ENCODE peak calls at places on chromosomes 16 and 17, in ten cellular contexts. J, B, G, W, Q, A, E, N, F and V are unnamed samples.
A peak's percentile ranks its signal among the peaks of the same experiment; 100 is the strongest.

GRCh38 chr17:57178839-57179238 is 77.5 kb upstream of the MSI2 start:
- DNase-seq in E (no peak), A (no peak), N (no peak), Q (no peak), B (no peak), W (no peak), G (no peak), F (no peak), J (no peak), V (no peak)

GRCh38 chr17:50274142-50274944 is at the start of gene TMEM92:
- DNase-seq in F (no peak), Q (no peak), G (peak; percentile 75), W (no peak), N (no peak), E (no peak), A (no peak), B (peak; percentile 63), J (no peak), V (no peak)

GRCh38 chr16:66026211-66026610 is 340.3 kb upstream of the CDH5 start:
- DNase-seq in F (no peak), G (no peak), Q (peak; percentile 3), W (no peak), E (no peak), N (no peak), A (no peak), B (no peak), J (no peak), V (no peak)

GRCh38 chr17:45147581-45148182 is 593 bp upstream of the HEXIM1 start:
- DNase-seq in G (peak; percentile 94), N (peak; percentile 75), B (peak; percentile 82), E (peak; percentile 98), J (peak; percentile 70), A (peak; percentile 85), F (peak; percentile 57), W (peak; percentile 73), Q (peak; percentile 97), V (peak; percentile 90)

GRCh38 chr16:86578056-86578455 is 293 bp upstream of the FOXL1 start:
- DNase-seq in Q (no peak), J (no peak), G (peak; percentile 30), N (no peak), F (no peak), E (peak; percentile 99), A (no peak), W (no peak), B (peak; percentile 47), V (no peak)

GRCh38 chr17:19762515-19762961 is 14.4 kb upstream of the ALDH3A1 start:
- DNase-seq in W (peak; percentile 38), N (peak; percentile 74), Q (peak; percentile 73), J (peak; percentile 40), F (peak; percentile 31), A (no peak), B (peak; percentile 62), E (peak; percentile 44), G (peak; percentile 97), V (peak; percentile 20)

GRCh38 chr16:4409081-4409932 is 7.1 kb downstream of the CORO7 start:
- DNase-seq in W (no peak), G (peak; percentile 87), B (no peak), E (no peak), N (no peak), Q (no peak), F (no peak), J (no peak), A (no peak), V (no peak)

GRCh38 chr17:60601443-60602384 is 1.7 kb downstream of the PPM1D start:
- DNase-seq in B (peak; percentile 58), N (peak; percentile 22), W (peak; percentile 18), G (peak; percentile 81), A (no peak), F (no peak), E (peak; percentile 91), Q (peak; percentile 66), J (peak; percentile 15), V (peak; percentile 50)

GRCh38 chr16:2023098-2023925 is 3.4 kb upstream of the NHERF2 start:
- DNase-seq in W (peak; percentile 93), E (peak; percentile 84), A (peak; percentile 63), J (peak; percentile 95), Q (peak; percentile 60), G (peak; percentile 100), F (peak; percentile 94), N (peak; percentile 96), B (peak; percentile 96), V (no peak)

GRCh38 chr16:19874816-19875546 is 9.7 kb downstream of the GPRC5B start:
- DNase-seq in W (no peak), N (no peak), E (no peak), Q (no peak), B (no peak), J (no peak), A (no peak), G (no peak), F (no peak), V (no peak)

GRCh38 chr16:85555549-85556455 is 57.3 kb upstream of the GSE1 start:
- DNase-seq in Q (peak; percentile 41), B (no peak), N (peak; percentile 28), E (no peak), A (no peak), J (no peak), W (no peak), F (no peak), G (peak; percentile 95), V (no peak)

GRCh38 chr16:29315916-29316517 is 90.5 kb downstream of the NPIPB11 start:
- DNase-seq in J (no peak), E (no peak), B (no peak), A (no peak), G (no peak), Q (peak; percentile 32), N (no peak), F (no peak), W (no peak), V (no peak)

GRCh38 chr16:27382187-27382855 is 19.7 kb upstream of the IL21R start:
- DNase-seq in B (no peak), Q (no peak), G (no peak), F (no peak), A (no peak), E (no peak), J (no peak), N (no peak), W (no peak), V (no peak)

GRCh38 chr17:59234631-59235030 is 14.3 kb downstream of the GDPD1 start:
- DNase-seq in W (no peak), N (no peak), E (no peak), G (no peak), J (no peak), Q (no peak), F (no peak), B (no peak), A (no peak), V (no peak)

GRCh38 chr17:64572682-64573154 is 65.9 kb downstream of the CEP95 start:
- DNase-seq in A (no peak), W (no peak), N (no peak), B (no peak), F (no peak), E (peak; percentile 26), J (no peak), Q (peak; percentile 51), G (no peak), V (no peak)

GRCh38 chr16:85697441-85697840 is 8.7 kb upstream of the GINS2 start:
- DNase-seq in Q (no peak), W (no peak), B (no peak), F (no peak), N (no peak), A (no peak), G (peak; percentile 59), E (no peak), J (no peak), V (no peak)

GRCh38 chr16:57539072-57539796 is 2.9 kb upstream of the CCDC102A start:
- DNase-seq in Q (no peak), J (no peak), A (no peak), G (no peak), N (no peak), B (no peak), E (no peak), F (no peak), W (no peak), V (no peak)

GRCh38 chr16:81590714-81591537 is 146.3 kb downstream of the CMIP start:
- DNase-seq in W (no peak), G (peak; percentile 5), B (no peak), N (no peak), A (no peak), F (no peak), Q (no peak), E (no peak), J (no peak), V (no peak)

GRCh38 chr17:82118815-82119380 is 20.9 kb upstream of the FASN start:
- DNase-seq in G (no peak), E (no peak), B (no peak), Q (no peak), W (no peak), F (no peak), J (no peak), A (no peak), N (no peak), V (no peak)

GRCh38 chr16:15043344-15043743 is 12.5 kb downstream of the NTAN1 start:
- DNase-seq in B (no peak), E (no peak), G (no peak), F (no peak), J (no peak), N (no peak), A (no peak), W (no peak), Q (no peak), V (no peak)